ENCODE peak calls at places on chromosomes 12 and 14, in nine cellular contexts. One of them, this sample, is unnamed.

GRCh38 chr12:92394895-92395294 is 249.2 kb upstream of the BTG1 start:
- DNase-seq in right atrium auricular region: no peak
- DNase-seq in A549: no peak
- DNase-seq in CD8-positive, alpha-beta T cell: no peak
- DNase-seq in thoracic aorta: no peak
- DNase-seq in nephron progenitor cell: no peak
- DNase-seq in ovary: no peak
- DNase-seq in choroid plexus epithelial cell: no peak
- DNase-seq in Caco-2: no peak
- DNase-seq in this sample: no peak

GRCh38 chr14:68621400-68622365 is 171.2 kb downstream of the ZFP36L1 start:
- DNase-seq in right atrium auricular region: peak
- DNase-seq in A549: no peak
- DNase-seq in CD8-positive, alpha-beta T cell: no peak
- DNase-seq in thoracic aorta: no peak
- DNase-seq in nephron progenitor cell: no peak
- DNase-seq in ovary: peak
- DNase-seq in choroid plexus epithelial cell: peak
- DNase-seq in Caco-2: no peak
- DNase-seq in this sample: no peak

GRCh38 chr12:89960011-89960507 is 251.4 kb upstream of the ATP2B1 start:
- DNase-seq in right atrium auricular region: no peak
- DNase-seq in A549: no peak
- DNase-seq in CD8-positive, alpha-beta T cell: no peak
- DNase-seq in thoracic aorta: no peak
- DNase-seq in nephron progenitor cell: no peak
- DNase-seq in ovary: no peak
- DNase-seq in choroid plexus epithelial cell: peak
- DNase-seq in Caco-2: no peak
- DNase-seq in this sample: no peak

GRCh38 chr12:4137015-4137414 is 136.5 kb upstream of the CCND2 start:
- DNase-seq in right atrium auricular region: no peak
- DNase-seq in A549: no peak
- DNase-seq in CD8-positive, alpha-beta T cell: no peak
- DNase-seq in thoracic aorta: no peak
- DNase-seq in nephron progenitor cell: no peak
- DNase-seq in ovary: no peak
- DNase-seq in choroid plexus epithelial cell: no peak
- DNase-seq in Caco-2: no peak
- DNase-seq in this sample: no peak

GRCh38 chr14:36085861-36086260 is 90.7 kb downstream of the PTCSC3 start:
- DNase-seq in right atrium auricular region: no peak
- DNase-seq in A549: no peak
- DNase-seq in CD8-positive, alpha-beta T cell: no peak
- DNase-seq in thoracic aorta: no peak
- DNase-seq in nephron progenitor cell: no peak
- DNase-seq in ovary: no peak
- DNase-seq in choroid plexus epithelial cell: no peak
- DNase-seq in Caco-2: no peak
- DNase-seq in this sample: no peak

GRCh38 chr12:65430571-65431306 is 152.3 kb downstream of the MSRB3 start:
- DNase-seq in right atrium auricular region: no peak
- DNase-seq in A549: peak
- DNase-seq in CD8-positive, alpha-beta T cell: no peak
- DNase-seq in thoracic aorta: no peak
- DNase-seq in nephron progenitor cell: no peak
- DNase-seq in ovary: no peak
- DNase-seq in choroid plexus epithelial cell: peak
- DNase-seq in Caco-2: no peak
- DNase-seq in this sample: no peak

GRCh38 chr14:80959448-80960006 is 4.1 kb downstream of the TSHR start:
- DNase-seq in right atrium auricular region: no peak
- DNase-seq in A549: no peak
- DNase-seq in CD8-positive, alpha-beta T cell: peak
- DNase-seq in thoracic aorta: no peak
- DNase-seq in nephron progenitor cell: no peak
- DNase-seq in ovary: no peak
- DNase-seq in choroid plexus epithelial cell: peak
- DNase-seq in Caco-2: no peak
- DNase-seq in this sample: no peak

GRCh38 chr14:20092050-20092449 is 18.5 kb upstream of the OR4K17 start:
- DNase-seq in right atrium auricular region: no peak
- DNase-seq in A549: no peak
- DNase-seq in CD8-positive, alpha-beta T cell: no peak
- DNase-seq in thoracic aorta: no peak
- DNase-seq in nephron progenitor cell: no peak
- DNase-seq in ovary: no peak
- DNase-seq in choroid plexus epithelial cell: no peak
- DNase-seq in Caco-2: no peak
- DNase-seq in this sample: no peak

GRCh38 chr14:81837304-81837703 is 303.7 kb upstream of the SEL1L start:
- DNase-seq in right atrium auricular region: no peak
- DNase-seq in A549: no peak
- DNase-seq in CD8-positive, alpha-beta T cell: no peak
- DNase-seq in thoracic aorta: no peak
- DNase-seq in nephron progenitor cell: no peak
- DNase-seq in ovary: no peak
- DNase-seq in choroid plexus epithelial cell: no peak
- DNase-seq in Caco-2: no peak
- DNase-seq in this sample: no peak

GRCh38 chr12:12533238-12533829 is 29.3 kb downstream of the DUSP16 start:
- DNase-seq in right atrium auricular region: no peak
- DNase-seq in A549: peak
- DNase-seq in CD8-positive, alpha-beta T cell: no peak
- DNase-seq in thoracic aorta: no peak
- DNase-seq in nephron progenitor cell: no peak
- DNase-seq in ovary: peak
- DNase-seq in choroid plexus epithelial cell: peak
- DNase-seq in Caco-2: peak
- DNase-seq in this sample: no peak

GRCh38 chr12:116544656-116545055 is 14.5 kb upstream of the MAP1LC3B2 start:
- DNase-seq in right atrium auricular region: no peak
- DNase-seq in A549: no peak
- DNase-seq in CD8-positive, alpha-beta T cell: no peak
- DNase-seq in thoracic aorta: no peak
- DNase-seq in nephron progenitor cell: no peak
- DNase-seq in ovary: peak
- DNase-seq in choroid plexus epithelial cell: no peak
- DNase-seq in Caco-2: no peak
- DNase-seq in this sample: no peak

GRCh38 chr12:130222519-130223255 is 60.4 kb downstream of the FZD10 start:
- DNase-seq in right atrium auricular region: no peak
- DNase-seq in A549: no peak
- DNase-seq in CD8-positive, alpha-beta T cell: no peak
- DNase-seq in thoracic aorta: no peak
- DNase-seq in nephron progenitor cell: no peak
- DNase-seq in ovary: no peak
- DNase-seq in choroid plexus epithelial cell: no peak
- DNase-seq in Caco-2: no peak
- DNase-seq in this sample: no peak

DNA sequence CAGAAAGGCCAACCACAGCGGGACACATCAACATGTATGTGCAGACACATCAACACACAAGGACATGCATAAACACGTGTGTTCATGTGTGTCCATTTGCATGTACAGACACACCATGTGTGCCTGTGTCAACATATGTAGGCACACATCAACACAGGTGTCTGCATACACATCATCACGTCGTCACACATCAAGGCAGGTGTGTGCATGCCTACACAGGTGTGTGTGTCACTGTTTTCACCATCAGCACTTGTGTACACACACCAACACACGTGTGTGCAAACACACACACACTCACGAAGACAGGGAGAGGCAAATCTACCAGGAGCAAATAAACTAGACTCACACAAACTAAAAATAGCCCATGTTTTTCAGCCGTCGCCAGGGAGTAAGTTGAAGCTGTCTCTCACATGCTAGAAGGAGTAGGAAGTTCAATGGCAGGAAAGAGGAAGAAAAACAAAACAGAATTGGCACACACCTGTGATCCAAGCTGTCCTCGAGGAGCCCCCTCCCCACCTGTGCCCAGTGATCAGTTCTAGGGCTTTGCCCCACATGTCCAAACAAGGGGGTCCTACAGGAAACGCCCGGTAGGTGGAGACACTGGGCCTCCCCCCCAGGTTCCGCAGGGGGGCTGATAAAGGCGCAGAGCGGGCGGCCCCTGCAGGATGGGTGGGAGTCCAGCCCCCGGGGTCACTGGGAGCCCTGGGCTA is 7.4 kb downstream of the SCARB1 start:
- DNase-seq in right atrium auricular region: no peak
- DNase-seq in A549: no peak
- DNase-seq in CD8-positive, alpha-beta T cell: no peak
- DNase-seq in thoracic aorta: no peak
- DNase-seq in nephron progenitor cell: no peak
- DNase-seq in ovary: peak
- DNase-seq in choroid plexus epithelial cell: peak
- DNase-seq in Caco-2: no peak
- DNase-seq in this sample: no peak
- TF ChIP-seq CTCF in right atrium auricular region: no peak
- TF ChIP-seq CTCF in A549: no peak
- TF ChIP-seq CTCF in CD8-positive, alpha-beta T cell: no peak
- TF ChIP-seq CTCF in thoracic aorta: no peak
- TF ChIP-seq CTCF in nephron progenitor cell: no peak
- TF ChIP-seq CTCF in ovary: peak
- TF ChIP-seq CTCF in choroid plexus epithelial cell: peak
- TF ChIP-seq CTCF in Caco-2: no peak
- TF ChIP-seq CTCF in this sample: no peak

GRCh38 chr12:20089077-20089476 is 279.3 kb upstream of the PDE3A start:
- DNase-seq in right atrium auricular region: no peak
- DNase-seq in A549: no peak
- DNase-seq in CD8-positive, alpha-beta T cell: no peak
- DNase-seq in thoracic aorta: no peak
- DNase-seq in nephron progenitor cell: no peak
- DNase-seq in ovary: no peak
- DNase-seq in choroid plexus epithelial cell: no peak
- DNase-seq in Caco-2: no peak
- DNase-seq in this sample: no peak
- TF ChIP-seq CTCF in right atrium auricular region: no peak
- TF ChIP-seq CTCF in A549: no peak
- TF ChIP-seq CTCF in CD8-positive, alpha-beta T cell: no peak
- TF ChIP-seq CTCF in thoracic aorta: no peak
- TF ChIP-seq CTCF in nephron progenitor cell: no peak
- TF ChIP-seq CTCF in ovary: no peak
- TF ChIP-seq CTCF in choroid plexus epithelial cell: no peak
- TF ChIP-seq CTCF in Caco-2: no peak
- TF ChIP-seq CTCF in this sample: no peak

DNA sequence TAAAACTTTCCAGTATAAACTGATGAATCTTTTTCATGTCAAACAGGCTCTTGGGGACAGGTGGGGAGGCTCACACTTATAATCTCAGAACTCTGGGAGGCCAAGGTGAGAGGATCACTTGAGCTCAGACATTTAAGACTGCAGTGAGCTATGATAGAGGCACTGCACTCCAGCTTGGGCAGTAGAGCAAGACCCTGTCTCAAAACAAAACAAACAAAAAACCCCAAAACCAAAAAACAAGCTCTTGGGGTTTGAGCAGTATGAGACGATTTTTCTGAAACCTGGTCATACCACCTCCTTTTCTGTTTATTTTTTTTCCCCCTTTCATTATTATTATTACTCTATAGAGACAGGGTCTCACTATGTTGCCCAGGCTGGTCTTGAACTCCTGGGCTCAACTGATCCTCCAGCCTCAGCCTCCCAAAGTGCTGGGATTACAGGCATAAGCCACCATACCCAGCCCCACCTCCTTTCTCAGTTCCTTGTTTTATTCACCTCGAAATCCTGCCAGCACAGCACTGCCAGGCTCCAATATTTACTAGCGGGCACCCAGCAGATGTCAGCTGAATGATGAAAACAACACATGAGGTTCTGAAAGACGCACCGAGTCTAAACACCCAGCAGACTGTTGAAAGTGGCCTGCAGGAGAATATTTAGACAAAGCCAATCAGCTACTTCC is 19.5 kb upstream of the CDK17 start:
- DNase-seq in right atrium auricular region: no peak
- DNase-seq in A549: no peak
- DNase-seq in CD8-positive, alpha-beta T cell: no peak
- DNase-seq in thoracic aorta: no peak
- DNase-seq in nephron progenitor cell: no peak
- DNase-seq in ovary: no peak
- DNase-seq in choroid plexus epithelial cell: no peak
- DNase-seq in Caco-2: no peak
- DNase-seq in this sample: no peak
- TF ChIP-seq CTCF in right atrium auricular region: no peak
- TF ChIP-seq CTCF in A549: no peak
- TF ChIP-seq CTCF in CD8-positive, alpha-beta T cell: no peak
- TF ChIP-seq CTCF in thoracic aorta: no peak
- TF ChIP-seq CTCF in nephron progenitor cell: no peak
- TF ChIP-seq CTCF in ovary: no peak
- TF ChIP-seq CTCF in choroid plexus epithelial cell: no peak
- TF ChIP-seq CTCF in Caco-2: no peak
- TF ChIP-seq CTCF in this sample: no peak

GRCh38 chr14:101783260-101784016 is 21.9 kb downstream of the PPP2R5C start:
- DNase-seq in right atrium auricular region: no peak
- DNase-seq in A549: no peak
- DNase-seq in CD8-positive, alpha-beta T cell: no peak
- DNase-seq in thoracic aorta: no peak
- DNase-seq in nephron progenitor cell: no peak
- DNase-seq in ovary: no peak
- DNase-seq in choroid plexus epithelial cell: no peak
- DNase-seq in Caco-2: no peak
- DNase-seq in this sample: no peak

GRCh38 chr14:101781240-101782061 is 19.9 kb downstream of the PPP2R5C start:
- DNase-seq in right atrium auricular region: no peak
- DNase-seq in A549: no peak
- DNase-seq in CD8-positive, alpha-beta T cell: peak
- DNase-seq in thoracic aorta: no peak
- DNase-seq in nephron progenitor cell: peak
- DNase-seq in ovary: no peak
- DNase-seq in choroid plexus epithelial cell: no peak
- DNase-seq in Caco-2: no peak
- DNase-seq in this sample: no peak

GRCh38 chr14:101780887-101781239 is 19.4 kb downstream of the PPP2R5C start:
- DNase-seq in right atrium auricular region: no peak
- DNase-seq in A549: no peak
- DNase-seq in CD8-positive, alpha-beta T cell: no peak
- DNase-seq in thoracic aorta: no peak
- DNase-seq in nephron progenitor cell: peak
- DNase-seq in ovary: no peak
- DNase-seq in choroid plexus epithelial cell: no peak
- DNase-seq in Caco-2: no peak
- DNase-seq in this sample: no peak

GRCh38 chr14:101788016-101788695 is 26.6 kb downstream of the PPP2R5C start:
- DNase-seq in right atrium auricular region: no peak
- DNase-seq in A549: no peak
- DNase-seq in CD8-positive, alpha-beta T cell: no peak
- DNase-seq in thoracic aorta: no peak
- DNase-seq in nephron progenitor cell: no peak
- DNase-seq in ovary: no peak
- DNase-seq in choroid plexus epithelial cell: no peak
- DNase-seq in Caco-2: no peak
- DNase-seq in this sample: no peak

DNA sequence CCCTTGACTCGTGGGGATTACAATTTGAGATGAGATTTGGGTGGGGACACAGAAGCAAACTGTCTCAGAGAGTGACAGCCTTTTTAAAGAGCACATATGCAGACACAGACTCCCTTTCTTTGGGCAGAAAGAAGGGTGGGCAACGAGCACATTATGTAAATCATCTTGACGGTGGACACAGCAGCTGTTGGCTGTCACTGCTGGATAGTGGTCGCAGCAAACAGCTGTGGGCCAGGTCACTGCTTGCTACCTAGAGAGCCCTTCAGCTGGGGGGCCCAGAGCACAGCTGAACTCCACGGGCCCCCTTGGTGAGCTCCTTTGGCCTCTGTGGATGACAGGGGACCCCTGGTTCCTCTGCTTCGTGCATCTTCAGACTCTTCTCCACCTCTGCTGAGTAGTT is 23.1 kb downstream of the PPP2R5C start:
- DNase-seq in right atrium auricular region: no peak
- DNase-seq in A549: no peak
- DNase-seq in CD8-positive, alpha-beta T cell: no peak
- DNase-seq in thoracic aorta: no peak
- DNase-seq in nephron progenitor cell: no peak
- DNase-seq in ovary: no peak
- DNase-seq in choroid plexus epithelial cell: no peak
- DNase-seq in Caco-2: no peak
- DNase-seq in this sample: no peak
- TF ChIP-seq CTCF in right atrium auricular region: no peak
- TF ChIP-seq CTCF in A549: no peak
- TF ChIP-seq CTCF in CD8-positive, alpha-beta T cell: no peak
- TF ChIP-seq CTCF in thoracic aorta: no peak
- TF ChIP-seq CTCF in nephron progenitor cell: no peak
- TF ChIP-seq CTCF in ovary: no peak
- TF ChIP-seq CTCF in choroid plexus epithelial cell: no peak
- TF ChIP-seq CTCF in Caco-2: no peak
- TF ChIP-seq CTCF in this sample: no peak